ENCODE peak calls at places on chromosomes 7 and 10, in ten cellular contexts. One of them, this sample, is unnamed. For H3K9me3, the result is how much of the 10 kb centered on the place peaks cover.

GRCh38 chr7:107502797-107503196 is 32.9 kb downstream of the GPR22 start:
- DNase-seq in prostate gland: no peak
- DNase-seq in HepG2: no peak
- DNase-seq in HCT116: no peak
- DNase-seq in SK-N-SH: no peak
- DNase-seq in H1: no peak
- DNase-seq in transverse colon: no peak
- DNase-seq in upper lobe of left lung: no peak
- DNase-seq in suprapubic skin: no peak
- DNase-seq in sigmoid colon: no peak
- DNase-seq in this sample: no peak

GRCh38 chr10:123640016-123640535 is 26.1 kb upstream of the GPR26 start:
- DNase-seq in prostate gland: no peak
- DNase-seq in HepG2: no peak
- DNase-seq in HCT116: no peak
- DNase-seq in SK-N-SH: no peak
- DNase-seq in H1: no peak
- DNase-seq in transverse colon: no peak
- DNase-seq in upper lobe of left lung: no peak
- DNase-seq in suprapubic skin: no peak
- DNase-seq in sigmoid colon: no peak
- DNase-seq in this sample: no peak

GRCh38 chr10:28935061-28935460 is 257.7 kb downstream of the BAMBI start:
- DNase-seq in prostate gland: no peak
- DNase-seq in HepG2: no peak
- DNase-seq in HCT116: no peak
- DNase-seq in SK-N-SH: no peak
- DNase-seq in H1: no peak
- DNase-seq in transverse colon: no peak
- DNase-seq in upper lobe of left lung: no peak
- DNase-seq in suprapubic skin: no peak
- DNase-seq in sigmoid colon: no peak
- DNase-seq in this sample: no peak

GRCh38 chr7:22931011-22931410 is 82.9 kb downstream of the HYCC1 start:
- DNase-seq in prostate gland: no peak
- DNase-seq in HepG2: no peak
- DNase-seq in HCT116: no peak
- DNase-seq in SK-N-SH: no peak
- DNase-seq in H1: no peak
- DNase-seq in transverse colon: no peak
- DNase-seq in upper lobe of left lung: no peak
- DNase-seq in suprapubic skin: no peak
- DNase-seq in sigmoid colon: no peak
- DNase-seq in this sample: no peak

GRCh38 chr7:140267381-140268226 is 90.8 kb upstream of the KDM7A start:
- DNase-seq in prostate gland: no peak
- DNase-seq in HepG2: no peak
- DNase-seq in HCT116: no peak
- DNase-seq in SK-N-SH: no peak
- DNase-seq in H1: no peak
- DNase-seq in transverse colon: no peak
- DNase-seq in upper lobe of left lung: no peak
- DNase-seq in suprapubic skin: no peak
- DNase-seq in sigmoid colon: no peak
- DNase-seq in this sample: no peak

GRCh38 chr7:81111358-81111757 is 192.5 kb upstream of the SEMA3C start:
- DNase-seq in prostate gland: no peak
- DNase-seq in HepG2: no peak
- DNase-seq in HCT116: peak
- DNase-seq in SK-N-SH: peak
- DNase-seq in H1: no peak
- DNase-seq in transverse colon: no peak
- DNase-seq in upper lobe of left lung: no peak
- DNase-seq in suprapubic skin: no peak
- DNase-seq in sigmoid colon: no peak
- DNase-seq in this sample: no peak

GRCh38 chr10:5893321-5893720 is 3.3 kb downstream of the FBH1 start:
- DNase-seq in prostate gland: no peak
- DNase-seq in HepG2: no peak
- DNase-seq in HCT116: no peak
- DNase-seq in SK-N-SH: no peak
- DNase-seq in H1: no peak
- DNase-seq in transverse colon: no peak
- DNase-seq in upper lobe of left lung: no peak
- DNase-seq in suprapubic skin: no peak
- DNase-seq in sigmoid colon: no peak
- DNase-seq in this sample: no peak

GRCh38 chr7:11701829-11702560 is 130.0 kb downstream of the THSD7A start:
- DNase-seq in prostate gland: no peak
- DNase-seq in HepG2: no peak
- DNase-seq in HCT116: no peak
- DNase-seq in SK-N-SH: no peak
- DNase-seq in H1: no peak
- DNase-seq in transverse colon: no peak
- DNase-seq in upper lobe of left lung: no peak
- DNase-seq in suprapubic skin: no peak
- DNase-seq in sigmoid colon: no peak
- DNase-seq in this sample: no peak

GRCh38 chr10:118238573-118239240 is 103.4 kb downstream of the FAM204A start:
- DNase-seq in prostate gland: no peak
- DNase-seq in HepG2: no peak
- DNase-seq in HCT116: no peak
- DNase-seq in SK-N-SH: peak
- DNase-seq in H1: no peak
- DNase-seq in transverse colon: no peak
- DNase-seq in upper lobe of left lung: no peak
- DNase-seq in suprapubic skin: no peak
- DNase-seq in sigmoid colon: no peak
- DNase-seq in this sample: no peak

GRCh38 chr10:11741608-11742007 is 574 bp upstream of the ECHDC3 start:
- DNase-seq in prostate gland: no peak
- DNase-seq in HepG2: no peak
- DNase-seq in HCT116: no peak
- DNase-seq in SK-N-SH: peak
- DNase-seq in H1: no peak
- DNase-seq in transverse colon: no peak
- DNase-seq in upper lobe of left lung: no peak
- DNase-seq in suprapubic skin: no peak
- DNase-seq in sigmoid colon: no peak
- DNase-seq in this sample: no peak

GRCh38 chr10:21364196-21365114 is 161.0 kb downstream of the SKIDA1 start:
- DNase-seq in prostate gland: no peak
- DNase-seq in HepG2: peak
- DNase-seq in HCT116: peak
- DNase-seq in SK-N-SH: no peak
- DNase-seq in H1: peak
- DNase-seq in transverse colon: peak
- DNase-seq in upper lobe of left lung: no peak
- DNase-seq in suprapubic skin: no peak
- DNase-seq in sigmoid colon: no peak
- DNase-seq in this sample: no peak

GRCh38 chr10:98340261-98340675 is 72.3 kb upstream of the LOXL4 start:
- DNase-seq in prostate gland: no peak
- DNase-seq in HepG2: no peak
- DNase-seq in HCT116: no peak
- DNase-seq in SK-N-SH: no peak
- DNase-seq in H1: no peak
- DNase-seq in transverse colon: no peak
- DNase-seq in upper lobe of left lung: no peak
- DNase-seq in suprapubic skin: no peak
- DNase-seq in sigmoid colon: no peak
- DNase-seq in this sample: no peak

GRCh38 chr7:17166824-17167379 is 131.6 kb upstream of the AHR start:
- DNase-seq in prostate gland: no peak
- DNase-seq in HepG2: no peak
- DNase-seq in HCT116: no peak
- DNase-seq in SK-N-SH: no peak
- DNase-seq in H1: no peak
- DNase-seq in transverse colon: no peak
- DNase-seq in upper lobe of left lung: no peak
- DNase-seq in suprapubic skin: no peak
- DNase-seq in sigmoid colon: no peak
- DNase-seq in this sample: no peak

GRCh38 chr10:299969-300368 is 164.7 kb downstream of the ZMYND11 start:
- DNase-seq in prostate gland: no peak
- DNase-seq in HepG2: no peak
- DNase-seq in HCT116: no peak
- DNase-seq in SK-N-SH: no peak
- DNase-seq in H1: no peak
- DNase-seq in transverse colon: no peak
- DNase-seq in upper lobe of left lung: no peak
- DNase-seq in suprapubic skin: no peak
- DNase-seq in sigmoid colon: no peak
- DNase-seq in this sample: no peak

GRCh38 chr10:73799899-73800559 is 11.4 kb downstream of the NDST2 start:
- DNase-seq in prostate gland: no peak
- DNase-seq in HepG2: no peak
- DNase-seq in HCT116: no peak
- DNase-seq in SK-N-SH: no peak
- DNase-seq in H1: no peak
- DNase-seq in transverse colon: no peak
- DNase-seq in upper lobe of left lung: no peak
- DNase-seq in suprapubic skin: no peak
- DNase-seq in sigmoid colon: no peak
- DNase-seq in this sample: no peak

GRCh38 chr10:119750391-119751230 is 24.8 kb downstream of the INPP5F start:
- DNase-seq in prostate gland: peak
- DNase-seq in HepG2: peak
- DNase-seq in HCT116: peak
- DNase-seq in SK-N-SH: peak
- DNase-seq in H1: no peak
- DNase-seq in transverse colon: peak
- DNase-seq in upper lobe of left lung: peak
- DNase-seq in suprapubic skin: peak
- DNase-seq in sigmoid colon: peak
- DNase-seq in this sample: peak

GRCh38 chr7:96116173-96116572 is 205.7 kb downstream of the SLC25A13 start:
- DNase-seq in prostate gland: no peak
- DNase-seq in HepG2: no peak
- DNase-seq in HCT116: no peak
- DNase-seq in SK-N-SH: no peak
- DNase-seq in H1: no peak
- DNase-seq in transverse colon: no peak
- DNase-seq in upper lobe of left lung: no peak
- DNase-seq in suprapubic skin: no peak
- DNase-seq in sigmoid colon: no peak
- DNase-seq in this sample: no peak

GRCh38 chr10:122981066-122981464 is 864 bp downstream of the PSTK start:
- DNase-seq in prostate gland: no peak
- DNase-seq in HepG2: peak
- DNase-seq in HCT116: peak
- DNase-seq in SK-N-SH: peak
- DNase-seq in H1: peak
- DNase-seq in transverse colon: no peak
- DNase-seq in upper lobe of left lung: no peak
- DNase-seq in suprapubic skin: no peak
- DNase-seq in sigmoid colon: no peak
- DNase-seq in this sample: no peak

GRCh38 chr10:132419631-132420468 is 22.9 kb downstream of the PWWP2B start:
- DNase-seq in prostate gland: no peak
- DNase-seq in HepG2: no peak
- DNase-seq in HCT116: no peak
- DNase-seq in SK-N-SH: peak
- DNase-seq in H1: no peak
- DNase-seq in transverse colon: no peak
- DNase-seq in upper lobe of left lung: no peak
- DNase-seq in suprapubic skin: no peak
- DNase-seq in sigmoid colon: no peak
- DNase-seq in this sample: peak

GRCh38 chr7:63968629-63969028 is 30.0 kb upstream of the ZNF722 start:
- DNase-seq in prostate gland: no peak
- DNase-seq in HepG2: no peak
- DNase-seq in HCT116: no peak
- DNase-seq in SK-N-SH: no peak
- DNase-seq in H1: no peak
- DNase-seq in transverse colon: no peak
- DNase-seq in upper lobe of left lung: no peak
- DNase-seq in suprapubic skin: no peak
- DNase-seq in sigmoid colon: no peak
- DNase-seq in this sample: no peak
- H3K9me3 ChIP-seq in prostate gland: under half
- H3K9me3 ChIP-seq in HepG2: half or more
- H3K9me3 ChIP-seq in HCT116: under half
- H3K9me3 ChIP-seq in SK-N-SH: under half
- H3K9me3 ChIP-seq in H1: under half
- H3K9me3 ChIP-seq in transverse colon: under half
- H3K9me3 ChIP-seq in upper lobe of left lung: under half
- H3K9me3 ChIP-seq in suprapubic skin: under half
- H3K9me3 ChIP-seq in sigmoid colon: under half
- H3K9me3 ChIP-seq in this sample: half or more

GRCh38 chr7:39096220-39096619 is 118.5 kb downstream of the POU6F2 start:
- DNase-seq in prostate gland: no peak
- DNase-seq in HepG2: no peak
- DNase-seq in HCT116: no peak
- DNase-seq in SK-N-SH: no peak
- DNase-seq in H1: no peak
- DNase-seq in transverse colon: no peak
- DNase-seq in upper lobe of left lung: no peak
- DNase-seq in suprapubic skin: no peak
- DNase-seq in sigmoid colon: no peak
- DNase-seq in this sample: no peak
- TF ChIP-seq POLR2AphosphoS5 in prostate gland: no peak
- TF ChIP-seq POLR2AphosphoS5 in HepG2: no peak
- TF ChIP-seq POLR2AphosphoS5 in HCT116: no peak
- TF ChIP-seq POLR2AphosphoS5 in SK-N-SH: no peak
- TF ChIP-seq POLR2AphosphoS5 in H1: no peak
- TF ChIP-seq POLR2AphosphoS5 in transverse colon: no peak
- TF ChIP-seq POLR2AphosphoS5 in upper lobe of left lung: no peak
- TF ChIP-seq POLR2AphosphoS5 in suprapubic skin: no peak
- TF ChIP-seq POLR2AphosphoS5 in sigmoid colon: no peak
- TF ChIP-seq POLR2AphosphoS5 in this sample: no peak

GRCh38 chr10:130254168-130255061 is 118.2 kb downstream of the GLRX3 start:
- DNase-seq in prostate gland: no peak
- DNase-seq in HepG2: no peak
- DNase-seq in HCT116: no peak
- DNase-seq in SK-N-SH: no peak
- DNase-seq in H1: no peak
- DNase-seq in transverse colon: no peak
- DNase-seq in upper lobe of left lung: no peak
- DNase-seq in suprapubic skin: no peak
- DNase-seq in sigmoid colon: no peak
- DNase-seq in this sample: no peak
- TF ChIP-seq CTCF in prostate gland: no peak
- TF ChIP-seq CTCF in HepG2: no peak
- TF ChIP-seq CTCF in HCT116: no peak
- TF ChIP-seq CTCF in SK-N-SH: no peak
- TF ChIP-seq CTCF in H1: no peak
- TF ChIP-seq CTCF in transverse colon: no peak
- TF ChIP-seq CTCF in upper lobe of left lung: no peak
- TF ChIP-seq CTCF in suprapubic skin: no peak
- TF ChIP-seq CTCF in sigmoid colon: no peak
- TF ChIP-seq CTCF in this sample: no peak

DNA sequence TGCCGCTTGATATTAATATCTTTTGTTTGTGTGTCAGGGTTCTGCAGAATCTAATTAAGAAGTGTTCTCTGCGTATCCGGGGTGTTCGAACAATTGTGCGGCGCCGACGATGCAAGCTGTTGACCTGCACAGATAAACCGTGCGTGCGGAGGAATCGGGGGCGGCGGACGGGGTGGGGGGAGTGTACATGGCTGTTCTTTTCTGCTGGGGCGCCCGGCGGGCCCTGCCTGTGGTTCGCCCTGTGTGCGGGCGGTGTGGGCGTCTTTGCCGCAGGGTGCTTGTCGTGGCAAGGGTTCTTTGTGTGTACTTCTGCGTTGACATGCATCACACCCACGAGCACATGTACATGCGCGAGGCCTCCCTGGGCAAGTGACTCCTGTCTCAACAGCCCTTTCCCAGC is 47.9 kb downstream of the MICALL2 start:
- DNase-seq in prostate gland: no peak
- DNase-seq in HepG2: no peak
- DNase-seq in HCT116: no peak
- DNase-seq in SK-N-SH: peak
- DNase-seq in H1: no peak
- DNase-seq in transverse colon: no peak
- DNase-seq in upper lobe of left lung: no peak
- DNase-seq in suprapubic skin: no peak
- DNase-seq in sigmoid colon: no peak
- DNase-seq in this sample: no peak
- H3K9me3 ChIP-seq in prostate gland: under half
- H3K9me3 ChIP-seq in HepG2: under half
- H3K9me3 ChIP-seq in HCT116: under half
- H3K9me3 ChIP-seq in SK-N-SH: under half
- H3K9me3 ChIP-seq in H1: under half
- H3K9me3 ChIP-seq in transverse colon: under half
- H3K9me3 ChIP-seq in upper lobe of left lung: under half
- H3K9me3 ChIP-seq in suprapubic skin: under half
- H3K9me3 ChIP-seq in sigmoid colon: under half
- H3K9me3 ChIP-seq in this sample: under half